ENCODE peak calls at places on chromosome 15, in seven cellular contexts. O is neural progenitor cell; F is effector memory CD4-positive, alpha-beta T cell; W is stimulated activated CD4-positive, alpha-beta T cell treated with anti-CD3 and anti-CD28 coated beads, Interleukin-4, amount 100 ng/mL, for 4 hours; T is astrocyte of the spinal cord; A is RKO; M is activated T-cell treated with anti-CD3 and anti-CD28 coated beads for 1 hour. Y is an unnamed sample.

GRCh38 chr15:83930813-83931212 is 276.9 kb downstream of the ADAMTSL3 start:
- DNase-seq in O (no peak), F (no peak), W (no peak), T (no peak), A (no peak), M (no peak), Y (no peak)

GRCh38 chr15:55257933-55258332 is 31.7 kb downstream of the RAB27A start:
- DNase-seq in O (no peak), F (no peak), W (no peak), T (no peak), A (no peak), M (no peak), Y (no peak)

GRCh38 chr15:51332211-51333147 is 5.9 kb downstream of the CYP19A1 start:
- DNase-seq in O (no peak), F (no peak), W (no peak), T (no peak), A (no peak), M (no peak), Y (no peak)

GRCh38 chr15:69061414-69061842 is 46.9 kb downstream of the NOX5 start:
- DNase-seq in O (no peak), F (no peak), W (no peak), T (no peak), A (no peak), M (no peak), Y (no peak)

GRCh38 chr15:92377083-92377789 is 16.4 kb upstream of the ST8SIA2 start:
- DNase-seq in O (no peak), F (no peak), W (no peak), T (no peak), A (peak; percentile 29), M (no peak), Y (no peak)

GRCh38 chr15:47741082-47741481 is 23.8 kb downstream of the SEMA6D start:
- DNase-seq in O (no peak), F (no peak), W (no peak), T (no peak), A (no peak), M (no peak), Y (no peak)

GRCh38 chr15:76006136-76006778 is 6.0 kb downstream of the NRG4 start:
- DNase-seq in O (no peak), F (no peak), W (no peak), T (no peak), A (no peak), M (no peak), Y (no peak)

GRCh38 chr15:84391191-84391590 is 155.6 kb downstream of the GOLGA6L4 start:
- DNase-seq in O (no peak), F (no peak), W (no peak), T (no peak), A (no peak), M (no peak), Y (no peak)

GRCh38 chr15:27675571-27675970 is 423.5 kb downstream of the OCA2 start:
- DNase-seq in O (no peak), F (no peak), W (no peak), T (no peak), A (no peak), M (no peak), Y (no peak)

GRCh38 chr15:81006124-81006523 is 5.4 kb downstream of the TLNRD1 start:
- DNase-seq in O (no peak), F (no peak), W (no peak), T (no peak), A (no peak), M (no peak), Y (no peak)

GRCh38 chr15:31259562-31260252 is 66.9 kb upstream of the KLF13 start:
- DNase-seq in O (no peak), F (no peak), W (no peak), T (no peak), A (no peak), M (no peak), Y (no peak)

GRCh38 chr15:74780983-74781672 is 752 bp upstream of the CSK start:
- DNase-seq in O (no peak), F (peak; percentile 37), W (no peak), T (no peak), A (peak; percentile 32), M (no peak), Y (no peak)

GRCh38 chr15:42858999-42859789 is 61.4 kb downstream of the TTBK2 start:
- DNase-seq in O (no peak), F (no peak), W (no peak), T (peak; percentile 10), A (no peak), M (no peak), Y (no peak)

GRCh38 chr15:25810631-25811077 is 52.5 kb downstream of the ATP10A start:
- DNase-seq in O (peak; percentile 68), F (no peak), W (no peak), T (no peak), A (no peak), M (no peak), Y (no peak)

Y was measured in T-helper 17 cell.